ENCODE peak calls at places on chromosomes 7 and 10, in eight cellular contexts. One of them, this sample, is unnamed.

GRCh38 chr10:112525215-112525614 is 78.2 kb downstream of the VTI1A start:
- DNase-seq in mucosa of descending colon: no peak
- DNase-seq in nephron progenitor cell: no peak
- DNase-seq in frontal cortex: no peak
- DNase-seq in cardiac fibroblast: no peak
- DNase-seq in kidney glomerular epithelial cell: no peak
- DNase-seq in osteocyte: no peak
- DNase-seq in endothelial cell: no peak
- DNase-seq in this sample: no peak

GRCh38 chr10:86100581-86101061 is 266.0 kb downstream of the GRID1 start:
- DNase-seq in cardiac fibroblast: peak; percentile 5
- DNase-seq in endothelial cell: peak; percentile 24
- DNase-seq in kidney glomerular epithelial cell: peak; percentile 6
- DNase-seq in nephron progenitor cell: no peak
- DNase-seq in mucosa of descending colon: no peak
- DNase-seq in frontal cortex: no peak
- DNase-seq in osteocyte: peak; percentile 54
- DNase-seq in this sample: no peak

GRCh38 chr10:79443338-79444242 is 1.8 kb downstream of the ZCCHC24 start:
- DNase-seq in frontal cortex: no peak
- DNase-seq in endothelial cell: no peak
- DNase-seq in nephron progenitor cell: no peak
- DNase-seq in osteocyte: no peak
- DNase-seq in cardiac fibroblast: no peak
- DNase-seq in mucosa of descending colon: no peak
- DNase-seq in kidney glomerular epithelial cell: no peak
- DNase-seq in this sample: no peak

GRCh38 chr7:71752171-71752935 is 620.4 kb downstream of the GALNT17 start:
- DNase-seq in cardiac fibroblast: peak; percentile 11
- DNase-seq in osteocyte: peak; percentile 86
- DNase-seq in kidney glomerular epithelial cell: no peak
- DNase-seq in frontal cortex: no peak
- DNase-seq in endothelial cell: peak; percentile 80
- DNase-seq in mucosa of descending colon: no peak
- DNase-seq in nephron progenitor cell: peak; percentile 89
- DNase-seq in this sample: peak; percentile 27

GRCh38 chr7:24857623-24858022 is 100.4 kb upstream of the GSDME start:
- DNase-seq in kidney glomerular epithelial cell: no peak
- DNase-seq in cardiac fibroblast: no peak
- DNase-seq in endothelial cell: no peak
- DNase-seq in mucosa of descending colon: no peak
- DNase-seq in osteocyte: no peak
- DNase-seq in nephron progenitor cell: no peak
- DNase-seq in frontal cortex: no peak
- DNase-seq in this sample: no peak

GRCh38 chr10:43701295-43701694 is 52.6 kb upstream of the ZNF32 start:
- DNase-seq in cardiac fibroblast: no peak
- DNase-seq in kidney glomerular epithelial cell: no peak
- DNase-seq in nephron progenitor cell: no peak
- DNase-seq in endothelial cell: no peak
- DNase-seq in frontal cortex: no peak
- DNase-seq in osteocyte: no peak
- DNase-seq in mucosa of descending colon: no peak
- DNase-seq in this sample: peak; percentile 23

GRCh38 chr7:924541-925231 is 29.8 kb downstream of the ADAP1 start:
- DNase-seq in osteocyte: peak; percentile 80
- DNase-seq in cardiac fibroblast: peak; percentile 34
- DNase-seq in mucosa of descending colon: peak; percentile 66
- DNase-seq in nephron progenitor cell: no peak
- DNase-seq in frontal cortex: no peak
- DNase-seq in kidney glomerular epithelial cell: no peak
- DNase-seq in endothelial cell: no peak
- DNase-seq in this sample: peak; percentile 60

GRCh38 chr10:102632394-102633062 is 11.8 kb upstream of the TRIM8 start:
- DNase-seq in endothelial cell: no peak
- DNase-seq in frontal cortex: no peak
- DNase-seq in osteocyte: no peak
- DNase-seq in nephron progenitor cell: no peak
- DNase-seq in kidney glomerular epithelial cell: no peak
- DNase-seq in mucosa of descending colon: peak; percentile 31
- DNase-seq in cardiac fibroblast: peak; percentile 91
- DNase-seq in this sample: no peak

This sample was measured in stimulated activated effector memory CD8-positive, alpha-beta T cell treated with anti-CD3 and anti-CD28 coated beads, Interleukin-12 subunit alpha, Interleukin-12 subunit beta, amount 100 ng/mL, for 72 hours.